ENCODE peak calls at places on chromosome 19, in five cellular contexts. O, G, R, K and L are unnamed samples.

GRCh38 chr19:39514840-39515550 is at the start of gene SELENOV:
- DNase-seq in O (peak), G (no peak), R (no peak), K (no peak), L (peak)

GRCh38 chr19:19185853-19186728 is 5.9 kb downstream of the BORCS8 start:
- DNase-seq in O (peak), R (peak), G (no peak), K (no peak), L (peak)

GRCh38 chr19:8355631-8356402 is 8.1 kb upstream of the ANGPTL4 start:
- DNase-seq in G (no peak), K (peak), O (no peak), R (no peak), L (no peak)

GRCh38 chr19:35710784-35711723 is 6.7 kb downstream of the ZBTB32 start:
- DNase-seq in K (no peak), R (peak), G (no peak), O (peak), L (no peak)

GRCh38 chr19:17555929-17556813 is 722 bp downstream of the COLGALT1 start:
- DNase-seq in K (no peak), G (peak), O (no peak), R (no peak), L (peak)

GRCh38 chr19:31639306-31639705 is 290.1 kb upstream of the TSHZ3 start:
- DNase-seq in G (no peak), R (no peak), K (no peak), O (no peak), L (no peak)

GRCh38 chr19:38693380-38694223 is 46.2 kb downstream of the ACTN4 start:
- DNase-seq in R (peak), G (no peak), O (no peak), K (no peak), L (no peak)

GRCh38 chr19:1616875-1617274 is 11.6 kb upstream of the UQCR11 start:
- DNase-seq in K (no peak), G (no peak), O (peak), R (no peak), L (no peak)

GRCh38 chr19:49290517-49290916 is 34.5 kb downstream of the SLC6A16 start:
- DNase-seq in K (no peak), R (no peak), G (no peak), O (no peak), L (no peak)